ENCODE peak calls at places on chromosomes 6 and 20, in four cellular contexts. I is lower leg skin, F is CD14-positive monocyte, B is brain microvascular endothelial cell. Y is an unnamed sample.
A peak's percentile ranks its signal among the peaks of the same experiment; 100 is the strongest.

GRCh38 chr20:39800111-39800510 is 838.0 kb downstream of the DHX35 start:
- DNase-seq in I (no peak), F (no peak), B (peak; percentile 77), Y (no peak)

GRCh38 chr6:158293122-158293521 is 19.1 kb upstream of the TULP4 start:
- DNase-seq in I (no peak), F (no peak), B (no peak), Y (no peak)

GRCh38 chr20:43448748-43449535 is 8.8 kb upstream of the SRSF6 start:
- DNase-seq in I (peak; percentile 79), F (no peak), B (peak; percentile 41), Y (no peak)

GRCh38 chr6:33627876-33628275 is 6.8 kb downstream of the ITPR3 start:
- DNase-seq in I (no peak), F (no peak), B (no peak), Y (no peak)

GRCh38 chr20:51171141-51171540 is 148.2 kb upstream of the KCNG1 start:
- DNase-seq in I (no peak), F (no peak), B (no peak), Y (no peak)

GRCh38 chr6:35236223-35236622 is 22.5 kb downstream of the SCUBE3 start:
- DNase-seq in I (no peak), F (no peak), B (no peak), Y (no peak)

GRCh38 chr20:57708694-57709673 is 831 bp downstream of the PMEPA1 start:
- DNase-seq in I (peak; percentile 93), F (no peak), B (peak; percentile 25), Y (no peak)

GRCh38 chr6:15621203-15622044 is 41.4 kb downstream of the DTNBP1 start:
- DNase-seq in I (peak; percentile 87), F (peak; percentile 75), B (peak; percentile 11), Y (no peak)

GRCh38 chr6:165616116-165616515 is 46.9 kb downstream of the PDE10A start:
- DNase-seq in I (no peak), F (no peak), B (peak; percentile 76), Y (no peak)

GRCh38 chr6:16902520-16902919 is 141.3 kb upstream of the ATXN1 start:
- DNase-seq in I (no peak), F (no peak), B (no peak), Y (no peak)

GRCh38 chr6:43579171-43579570 is 3.2 kb downstream of the POLH start:
- DNase-seq in I (no peak), F (no peak), B (peak; percentile 43), Y (no peak)

GRCh38 chr6:163828038-163828790 is 413.7 kb downstream of the QKI start:
- DNase-seq in I (peak; percentile 85), F (no peak), B (no peak), Y (peak; percentile 62)

GRCh38 chr20:45971425-45971674 is 653 bp downstream of the ZNF335 start:
- DNase-seq in I (no peak), F (no peak), B (no peak), Y (no peak)

GRCh38 chr6:90778419-90779203 is 191.7 kb upstream of the MAP3K7 start:
- DNase-seq in I (no peak), F (no peak), B (no peak), Y (no peak)

GRCh38 chr20:23362392-23363256 is 642 bp downstream of the GZF1 start:
- DNase-seq in I (peak; percentile 92), F (peak; percentile 78), B (peak; percentile 24), Y (no peak)

GRCh38 chr6:147201885-147202515 is 2.2 kb upstream of the STXBP5 start:
- DNase-seq in I (no peak), F (no peak), B (peak; percentile 22), Y (no peak)

GRCh38 chr6:112253842-112254816 is at the start of gene LAMA4:
- DNase-seq in I (peak; percentile 89), F (no peak), B (peak; percentile 87), Y (peak; percentile 72)

GRCh38 chr20:34524426-34524825 is 8.2 kb downstream of the DYNLRB1 start:
- DNase-seq in I (peak; percentile 71), F (no peak), B (no peak), Y (peak; percentile 32)

GRCh38 chr6:163900570-163900969 is 486.1 kb downstream of the QKI start:
- DNase-seq in I (no peak), F (no peak), B (peak; percentile 59), Y (no peak)

GRCh38 chr20:17210983-17211382 is 15.9 kb upstream of the PCSK2 start:
- DNase-seq in I (no peak), F (no peak), B (no peak), Y (no peak)

GRCh38 chr20:58125726-58126125 is 102.7 kb downstream of the ANKRD60 start:
- DNase-seq in I (no peak), F (no peak), B (no peak), Y (no peak)

GRCh38 chr6:128870751-128871150 is 12.2 kb upstream of the LAMA2 start:
- DNase-seq in I (no peak), F (no peak), B (no peak), Y (no peak)

GRCh38 chr6:22873531-22874136 is 304.3 kb downstream of the HDGFL1 start:
- DNase-seq in I (no peak), F (no peak), B (no peak), Y (no peak)

GRCh38 chr6:86192123-86192522 is 549.4 kb upstream of the SYNCRIP start:
- DNase-seq in I (no peak), F (no peak), B (peak; percentile 0), Y (no peak)

GRCh38 chr6:17418281-17419188 is 25.1 kb downstream of the CAP2 start:
- DNase-seq in I (no peak), F (no peak), B (peak; percentile 77), Y (no peak)

GRCh38 chr6:16559091-16559490 is 202.2 kb downstream of the ATXN1 start:
- DNase-seq in I (no peak), F (no peak), B (no peak), Y (no peak)

GRCh38 chr20:49560186-49560585 is 7.8 kb downstream of the PTGIS start:
- DNase-seq in I (no peak), F (no peak), B (no peak), Y (no peak)

GRCh38 chr20:51162015-51162414 is 139.1 kb upstream of the KCNG1 start:
- DNase-seq in I (no peak), F (no peak), B (no peak), Y (no peak)

GRCh38 chr6:6736753-6737654 is 148.5 kb downstream of the LY86 start:
- DNase-seq in I (peak; percentile 96), F (no peak), B (no peak), Y (peak; percentile 89)

GRCh38 chr6:143441680-143442359 is 8.7 kb downstream of the ADAT2 start:
- DNase-seq in I (no peak), F (no peak), B (peak; percentile 55), Y (no peak)

GRCh38 chr6:50128420-50129005 is 78.8 kb upstream of the DEFB112 start:
- DNase-seq in I (no peak), F (no peak), B (no peak), Y (no peak)
- TF ChIP-seq CTCF in I (no peak), F (peak; percentile 78), B (peak; percentile 12), Y (no peak)

DNA sequence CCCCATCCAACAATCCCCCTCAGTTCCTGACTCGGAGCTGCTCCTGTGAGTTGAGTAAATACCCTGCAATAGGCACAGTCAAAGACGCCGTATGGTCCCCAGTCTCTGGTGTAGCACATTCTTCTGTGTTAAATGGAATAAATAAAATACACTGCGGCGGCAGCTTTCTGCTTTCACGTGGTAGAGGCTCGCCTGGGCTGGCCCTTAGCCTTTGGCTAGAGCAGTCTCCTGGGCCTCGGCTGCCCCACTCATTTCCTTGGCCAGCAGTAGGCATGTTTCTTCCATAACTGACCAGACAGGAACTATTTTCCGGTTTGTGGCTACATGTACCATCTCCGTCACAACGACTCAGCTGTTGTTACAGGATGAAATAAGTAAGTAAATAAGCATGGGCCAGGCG is 20.7 kb downstream of the SERPINB6 start:
- DNase-seq in I (peak; percentile 61), F (no peak), B (no peak), Y (peak; percentile 56)
- TF ChIP-seq CTCF in I (no peak), F (no peak), B (no peak), Y (no peak)

GRCh38 chr6:13383280-13384163 is 55.2 kb upstream of the TBC1D7 start:
- DNase-seq in I (no peak), F (no peak), B (no peak), Y (no peak)
- TF ChIP-seq CTCF in I (no peak), F (peak; percentile 54), B (no peak), Y (peak; percentile 43)

GRCh38 chr6:149221774-149222070 is 95.8 kb upstream of the TAB2 start:
- DNase-seq in I (no peak), F (no peak), B (no peak), Y (no peak)
- TF ChIP-seq CTCF in I (no peak), F (no peak), B (no peak), Y (no peak)

GRCh38 chr6:125792680-125793079 is 1.9 kb downstream of the NCOA7 start:
- DNase-seq in I (no peak), F (no peak), B (no peak), Y (no peak)

GRCh38 chr6:125791820-125792165 is 1.0 kb downstream of the NCOA7 start:
- DNase-seq in I (no peak), F (no peak), B (no peak), Y (no peak)

GRCh38 chr6:125792172-125792571 is 1.4 kb downstream of the NCOA7 start:
- DNase-seq in I (no peak), F (no peak), B (no peak), Y (no peak)

GRCh38 chr6:125790403-125791150 is at the start of gene NCOA7:
- DNase-seq in I (peak; percentile 96), F (peak; percentile 53), B (peak; percentile 48), Y (peak; percentile 70)

DNA sequence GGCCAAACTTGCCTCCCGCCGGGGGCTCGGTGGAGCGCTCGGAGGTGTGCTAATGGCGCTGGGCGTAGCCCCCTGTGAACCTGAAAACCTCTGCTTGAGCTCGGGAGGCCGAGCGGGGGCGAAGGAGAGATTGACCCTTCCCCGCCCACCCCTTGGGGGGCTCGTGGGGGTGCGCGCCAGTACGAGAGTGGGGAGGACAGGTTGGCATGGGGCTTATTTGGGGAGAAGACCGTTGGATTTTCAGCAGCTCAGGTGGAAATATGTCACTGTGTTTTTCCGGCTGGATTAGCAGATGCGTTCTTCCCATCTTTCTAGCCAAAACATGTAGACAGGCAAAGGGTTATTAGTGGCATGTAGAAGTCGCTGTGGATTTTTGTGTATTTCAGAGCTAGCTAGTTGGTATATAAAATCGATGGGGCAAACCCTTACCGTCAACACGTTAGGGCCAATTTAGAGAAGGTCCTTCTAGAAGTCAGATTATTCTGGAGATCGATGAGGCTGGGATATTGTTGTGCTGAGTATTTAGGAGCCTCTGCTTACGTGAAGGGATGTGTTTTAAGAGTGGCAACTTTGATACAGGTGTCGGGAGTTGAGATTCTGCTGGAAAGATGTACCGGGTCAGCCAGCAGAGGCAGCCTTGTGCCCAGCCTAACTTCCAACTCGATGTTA is 525 bp downstream of the NCOA7 start:
- DNase-seq in I (no peak), F (no peak), B (peak; percentile 52), Y (peak; percentile 76)
- TF ChIP-seq CTCF in I (no peak), F (peak; percentile 56), B (peak; percentile 82), Y (peak; percentile 65)

Y was measured in right atrium auricular region.